ENCODE peak calls at places on chromosomes 5 and 9, in five cellular contexts. One of them, this sample, is unnamed.

GRCh38 chr5:57504357-57504756 is 21.7 kb upstream of the ACTBL2 start:
- DNase-seq in H1: no peak
- DNase-seq in HepG2: no peak
- DNase-seq in GM12878: no peak
- DNase-seq in A549: peak; percentile 4
- DNase-seq in this sample: no peak

GRCh38 chr5:54535149-54535844 is 17.7 kb downstream of the SNX18 start:
- DNase-seq in A549: no peak
- DNase-seq in GM12878: no peak
- DNase-seq in HepG2: no peak
- DNase-seq in H1: no peak
- DNase-seq in this sample: no peak

GRCh38 chr5:88145603-88146467 is 122.8 kb downstream of the TMEM161B start:
- DNase-seq in GM12878: no peak
- DNase-seq in HepG2: peak; percentile 14
- DNase-seq in H1: peak; percentile 52
- DNase-seq in A549: no peak
- DNase-seq in this sample: no peak

GRCh38 chr5:168947212-168947868 is 353.6 kb downstream of the SLIT3 start:
- DNase-seq in GM12878: no peak
- DNase-seq in H1: peak; percentile 88
- DNase-seq in HepG2: peak; percentile 36
- DNase-seq in A549: peak; percentile 44
- DNase-seq in this sample: peak; percentile 49

GRCh38 chr5:78076351-78076750 is 218.1 kb downstream of the AP3B1 start:
- DNase-seq in H1: no peak
- DNase-seq in GM12878: no peak
- DNase-seq in HepG2: no peak
- DNase-seq in A549: no peak
- DNase-seq in this sample: no peak

GRCh38 chr5:65190328-65191053 is 291.2 kb downstream of the ADAMTS6 start:
- DNase-seq in HepG2: no peak
- DNase-seq in H1: no peak
- DNase-seq in A549: no peak
- DNase-seq in GM12878: peak; percentile 17
- DNase-seq in this sample: no peak

GRCh38 chr5:91283899-91284298 is 99.2 kb downstream of the ARRDC3 start:
- DNase-seq in A549: peak; percentile 72
- DNase-seq in GM12878: no peak
- DNase-seq in HepG2: no peak
- DNase-seq in H1: no peak
- DNase-seq in this sample: no peak

GRCh38 chr5:124053340-124053739 is 541.4 kb downstream of the CSNK1G3 start:
- DNase-seq in H1: no peak
- DNase-seq in A549: no peak
- DNase-seq in GM12878: no peak
- DNase-seq in HepG2: no peak
- DNase-seq in this sample: no peak

GRCh38 chr9:94948567-94949235 is 222.2 kb downstream of the AOPEP start:
- DNase-seq in H1: no peak
- DNase-seq in GM12878: no peak
- DNase-seq in A549: no peak
- DNase-seq in HepG2: no peak
- DNase-seq in this sample: no peak

GRCh38 chr9:126401107-126401506 is 74.5 kb downstream of the MVB12B start:
- DNase-seq in HepG2: no peak
- DNase-seq in H1: no peak
- DNase-seq in GM12878: no peak
- DNase-seq in A549: no peak
- DNase-seq in this sample: no peak

GRCh38 chr9:82923410-82924242 is 139.3 kb downstream of the RASEF start:
- DNase-seq in H1: no peak
- DNase-seq in HepG2: peak; percentile 23
- DNase-seq in GM12878: no peak
- DNase-seq in A549: no peak
- DNase-seq in this sample: no peak

GRCh38 chr9:99023229-99023628 is 79.5 kb downstream of the COL15A1 start:
- DNase-seq in H1: no peak
- DNase-seq in HepG2: no peak
- DNase-seq in A549: no peak
- DNase-seq in GM12878: no peak
- DNase-seq in this sample: no peak

GRCh38 chr9:92385001-92385400 is 19.4 kb downstream of the OGN start:
- DNase-seq in H1: no peak
- DNase-seq in GM12878: no peak
- DNase-seq in HepG2: no peak
- DNase-seq in A549: no peak
- DNase-seq in this sample: no peak

GRCh38 chr9:130857864-130858730 is 23.0 kb downstream of the ABL1 start:
- DNase-seq in H1: no peak
- DNase-seq in GM12878: no peak
- DNase-seq in HepG2: no peak
- DNase-seq in A549: no peak
- DNase-seq in this sample: peak; percentile 60

GRCh38 chr9:83185517-83186192 is 122.7 kb upstream of the RASEF start:
- DNase-seq in GM12878: no peak
- DNase-seq in HepG2: no peak
- DNase-seq in H1: no peak
- DNase-seq in A549: no peak
- DNase-seq in this sample: no peak

GRCh38 chr5:167295686-167296015 is 995.8 kb upstream of the WWC1 start:
- DNase-seq in H1: no peak
- DNase-seq in A549: no peak
- DNase-seq in GM12878: no peak
- DNase-seq in HepG2: no peak
- DNase-seq in this sample: no peak

GRCh38 chr5:448061-448765 is 5.2 kb downstream of the EXOC3 start:
- DNase-seq in GM12878: no peak
- DNase-seq in A549: no peak
- DNase-seq in HepG2: no peak
- DNase-seq in H1: no peak
- DNase-seq in this sample: no peak

GRCh38 chr5:76114192-76114795 is 31.1 kb downstream of the SV2C start:
- DNase-seq in A549: no peak
- DNase-seq in H1: no peak
- DNase-seq in HepG2: no peak
- DNase-seq in GM12878: no peak
- DNase-seq in this sample: no peak

GRCh38 chr9:84998639-84999038 is 329.1 kb downstream of the NTRK2 start:
- DNase-seq in HepG2: no peak
- DNase-seq in H1: no peak
- DNase-seq in GM12878: no peak
- DNase-seq in A549: no peak
- DNase-seq in this sample: no peak

GRCh38 chr9:69951411-69951810 is 92.2 kb upstream of the MAMDC2 start:
- DNase-seq in H1: no peak
- DNase-seq in GM12878: no peak
- DNase-seq in HepG2: no peak
- DNase-seq in A549: no peak
- DNase-seq in this sample: no peak

GRCh38 chr9:127567898-127568617 is 44.0 kb upstream of the STXBP1 start:
- DNase-seq in HepG2: no peak
- DNase-seq in H1: peak; percentile 71
- DNase-seq in GM12878: no peak
- DNase-seq in A549: no peak
- DNase-seq in this sample: peak; percentile 53

GRCh38 chr9:19918630-19919029 is 129.8 kb upstream of the SLC24A2 start:
- DNase-seq in HepG2: no peak
- DNase-seq in H1: no peak
- DNase-seq in A549: no peak
- DNase-seq in GM12878: no peak
- DNase-seq in this sample: no peak

GRCh38 chr5:33316773-33317172 is 124.0 kb upstream of the TARS1 start:
- DNase-seq in A549: no peak
- DNase-seq in H1: no peak
- DNase-seq in HepG2: no peak
- DNase-seq in GM12878: no peak
- DNase-seq in this sample: no peak

GRCh38 chr5:14900661-14901461 is 29.3 kb upstream of the ANKH start:
- DNase-seq in A549: no peak
- DNase-seq in GM12878: no peak
- DNase-seq in HepG2: peak; percentile 63
- DNase-seq in H1: no peak
- DNase-seq in this sample: peak; percentile 12

GRCh38 chr9:38244971-38245370 is 147.5 kb upstream of the ALDH1B1 start:
- DNase-seq in A549: no peak
- DNase-seq in GM12878: no peak
- DNase-seq in H1: no peak
- DNase-seq in HepG2: no peak
- DNase-seq in this sample: no peak

GRCh38 chr9:131266301-131267229 is 9.7 kb downstream of the FAM78A start:
- DNase-seq in HepG2: no peak
- DNase-seq in A549: no peak
- DNase-seq in H1: no peak
- DNase-seq in GM12878: no peak
- DNase-seq in this sample: peak; percentile 65

DNA sequence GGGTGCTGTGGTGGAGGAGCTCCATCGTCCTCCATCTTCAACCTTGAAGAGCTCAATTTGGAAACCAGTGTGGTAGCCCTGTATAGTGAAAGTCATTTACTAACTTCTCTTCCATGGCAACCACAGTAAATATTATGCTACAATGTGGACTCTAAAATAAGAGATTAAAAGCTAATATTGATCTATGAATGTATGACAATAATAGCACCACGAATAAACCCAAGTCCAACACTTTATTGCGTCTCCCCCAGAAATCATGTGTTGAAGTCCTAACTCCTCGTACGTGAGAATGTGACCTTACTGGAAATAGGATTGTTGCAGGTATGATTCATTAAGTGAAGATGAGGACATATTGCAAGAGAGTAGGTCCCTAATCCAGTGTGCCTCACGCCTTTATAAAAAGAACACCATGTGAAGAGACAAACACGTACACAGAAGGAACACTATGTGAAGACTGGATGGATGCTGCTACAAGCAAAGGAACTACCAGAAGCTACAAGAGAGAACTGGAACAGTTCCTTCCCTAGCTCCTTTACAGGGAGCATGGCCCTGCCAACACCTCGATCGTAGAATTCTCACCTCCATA is 276.2 kb downstream of the PDE4D start:
- DNase-seq in HepG2: no peak
- DNase-seq in H1: no peak
- DNase-seq in A549: no peak
- DNase-seq in GM12878: no peak
- DNase-seq in this sample: no peak
- TF ChIP-seq KDM1A in HepG2: no peak
- TF ChIP-seq KDM1A in H1: no peak
- TF ChIP-seq KDM1A in A549: no peak
- TF ChIP-seq KDM1A in GM12878: no peak
- TF ChIP-seq KDM1A in this sample: no peak

DNA sequence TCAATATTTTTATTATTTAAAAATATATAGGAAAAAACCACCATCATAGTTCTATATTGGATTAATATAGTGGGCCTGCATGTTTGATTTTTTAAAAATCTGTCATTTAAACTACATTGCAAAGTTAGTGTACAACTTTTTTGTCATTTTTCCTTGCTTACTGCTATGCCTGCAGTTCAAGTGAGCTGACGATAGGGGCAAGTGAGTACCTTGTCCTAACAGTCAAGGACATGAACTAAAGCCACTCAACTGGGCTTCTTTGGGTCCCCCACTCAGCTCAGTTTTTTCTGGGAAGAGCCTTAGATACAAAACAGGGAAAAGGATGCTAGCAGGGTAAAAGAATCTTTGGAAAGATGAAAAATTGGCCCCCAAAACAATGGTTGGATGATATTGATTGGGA is 269.9 kb downstream of the MAN2A1 start:
- DNase-seq in A549: peak; percentile 5
- DNase-seq in GM12878: no peak
- DNase-seq in H1: no peak
- DNase-seq in HepG2: peak; percentile 13
- DNase-seq in this sample: peak; percentile 9
- TF ChIP-seq KDM1A in A549: no peak
- TF ChIP-seq KDM1A in GM12878: no peak
- TF ChIP-seq KDM1A in H1: no peak
- TF ChIP-seq KDM1A in HepG2: no peak
- TF ChIP-seq KDM1A in this sample: no peak

DNA sequence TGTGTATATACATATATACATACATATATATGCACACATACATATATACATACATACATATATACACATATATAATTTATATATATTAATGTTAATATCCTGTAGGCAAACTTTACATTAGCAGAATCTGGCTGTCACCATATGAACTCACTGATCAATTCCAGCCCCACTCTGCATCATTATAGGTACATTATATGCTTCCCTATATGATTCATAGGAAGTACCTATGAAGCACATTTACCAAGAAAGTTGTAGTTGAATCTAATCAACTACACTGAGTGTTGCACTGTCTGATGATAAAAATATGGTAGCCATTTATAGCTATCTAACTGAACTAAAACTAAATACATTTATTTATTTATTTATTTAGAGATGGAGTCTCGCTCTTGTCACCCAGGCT is 5.5 kb upstream of the SPATA6L start:
- DNase-seq in GM12878: no peak
- DNase-seq in HepG2: no peak
- DNase-seq in H1: no peak
- DNase-seq in A549: no peak
- DNase-seq in this sample: no peak
- TF ChIP-seq KDM1A in GM12878: no peak
- TF ChIP-seq KDM1A in HepG2: no peak
- TF ChIP-seq KDM1A in H1: no peak
- TF ChIP-seq KDM1A in A549: no peak
- TF ChIP-seq KDM1A in this sample: no peak

GRCh38 chr5:150342583-150342982 is 14.9 kb upstream of the TCOF1 start:
- DNase-seq in A549: no peak
- DNase-seq in H1: no peak
- DNase-seq in HepG2: no peak
- DNase-seq in GM12878: peak; percentile 25
- DNase-seq in this sample: no peak

GRCh38 chr5:150343994-150344393 is 13.5 kb upstream of the TCOF1 start:
- DNase-seq in H1: no peak
- DNase-seq in HepG2: no peak
- DNase-seq in A549: no peak
- DNase-seq in GM12878: no peak
- DNase-seq in this sample: no peak

GRCh38 chr5:150341331-150341730 is 16.2 kb upstream of the TCOF1 start:
- DNase-seq in GM12878: no peak
- DNase-seq in A549: no peak
- DNase-seq in HepG2: no peak
- DNase-seq in H1: no peak
- DNase-seq in this sample: no peak

GRCh38 chr5:150340614-150341265 is 16.8 kb upstream of the TCOF1 start:
- DNase-seq in HepG2: no peak
- DNase-seq in A549: no peak
- DNase-seq in GM12878: no peak
- DNase-seq in H1: no peak
- DNase-seq in this sample: no peak

GRCh38 chr5:150341989-150342388 is 15.5 kb upstream of the TCOF1 start:
- DNase-seq in GM12878: no peak
- DNase-seq in H1: no peak
- DNase-seq in A549: no peak
- DNase-seq in HepG2: no peak
- DNase-seq in this sample: no peak
- TF ChIP-seq KDM1A in GM12878: no peak
- TF ChIP-seq KDM1A in H1: no peak
- TF ChIP-seq KDM1A in A549: no peak
- TF ChIP-seq KDM1A in HepG2: no peak
- TF ChIP-seq KDM1A in this sample: no peak

GRCh38 chr9:134679616-134680392 is 38.2 kb downstream of the COL5A1 start:
- DNase-seq in GM12878: no peak
- DNase-seq in A549: no peak
- DNase-seq in HepG2: no peak
- DNase-seq in H1: no peak
- DNase-seq in this sample: no peak
- TF ChIP-seq KDM1A in GM12878: no peak
- TF ChIP-seq KDM1A in A549: no peak
- TF ChIP-seq KDM1A in HepG2: no peak
- TF ChIP-seq KDM1A in H1: no peak
- TF ChIP-seq KDM1A in this sample: no peak

This sample was measured in K562.